ENCODE peak calls at places on chromosome 11, in seven cellular contexts. H is ELR, I is KG1, E is neural crest cell, V is brain microvascular endothelial cell, K is renal cortical epithelial cell, N is pancreas. D is an unnamed sample.

GRCh38 chr11:87351671-87352070 is 313.9 kb downstream of the TMEM135 start:
- DNase-seq in H (no peak), E (no peak), I (peak), V (no peak), K (no peak), N (no peak), D (no peak)

GRCh38 chr11:93652161-93652597 is 9.3 kb upstream of the CEP295 start:
- DNase-seq in H (peak), K (peak), N (peak), E (peak), V (peak), I (peak), D (no peak)

GRCh38 chr11:119298726-119299125 is 18.2 kb downstream of the MCAM start:
- DNase-seq in N (no peak), H (no peak), I (no peak), K (no peak), V (no peak), E (no peak), D (no peak)

GRCh38 chr11:72348250-72348649 is 86.1 kb downstream of the CLPB start:
- DNase-seq in V (no peak), K (no peak), H (no peak), E (no peak), N (no peak), I (no peak), D (no peak)

GRCh38 chr11:10529279-10529678 is 11.7 kb downstream of the RNF141 start:
- DNase-seq in E (no peak), H (peak), V (no peak), I (no peak), N (no peak), K (peak), D (no peak)

GRCh38 chr11:33475999-33476398 is 218.8 kb downstream of the HIPK3 start:
- DNase-seq in N (peak), E (no peak), I (no peak), V (peak), H (no peak), K (peak), D (no peak)

GRCh38 chr11:133825156-133825555 is 20.2 kb downstream of the SPATA19 start:
- DNase-seq in V (no peak), N (no peak), E (no peak), K (no peak), I (no peak), H (no peak), D (no peak)

GRCh38 chr11:74951241-74951640 is 2.2 kb downstream of the SPCS2 start:
- DNase-seq in E (no peak), V (no peak), I (no peak), H (no peak), K (no peak), N (no peak), D (no peak)

D was measured in mucosa of descending colon.